ENCODE peak calls at places on chromosomes 11 and 22, in five cellular contexts. Z is H1, V is A549, O is GM12878, U is K562. K is an unnamed sample.

GRCh38 chr11:125874556-125875124 is 12.8 kb upstream of the HYLS1 start:
- DNase-seq in Z (peak), V (peak), U (peak), O (no peak), K (peak)

GRCh38 chr11:45333506-45333971 is 47.4 kb upstream of the SYT13 start:
- DNase-seq in O (no peak), Z (peak), V (peak), U (peak), K (peak)

GRCh38 chr11:534592-535518 is 521 bp downstream of the HRAS start:
- DNase-seq in Z (peak), O (no peak), V (no peak), U (no peak), K (no peak)

GRCh38 chr11:85815186-85815911 is 4.4 kb upstream of the SYTL2 start:
- DNase-seq in O (no peak), U (no peak), Z (no peak), V (no peak), K (no peak)

GRCh38 chr11:32231909-32232493 is 141.1 kb downstream of the RCN1 start:
- DNase-seq in Z (peak), U (peak), O (no peak), V (peak), K (peak)

GRCh38 chr22:47394504-47395440 is 632.3 kb downstream of the TBC1D22A start:
- DNase-seq in O (no peak), V (no peak), U (no peak), Z (no peak), K (no peak)

GRCh38 chr11:75836422-75836821 is 21.4 kb downstream of the UVRAG start:
- DNase-seq in O (no peak), Z (no peak), V (no peak), U (no peak), K (no peak)

GRCh38 chr11:86990520-86990919 is 35.3 kb upstream of the FZD4 start:
- DNase-seq in V (peak), Z (no peak), U (no peak), O (no peak), K (peak)

GRCh38 chr22:39290724-39291161 is 28.7 kb downstream of the RPL3 start:
- DNase-seq in O (no peak), V (peak), U (no peak), Z (no peak), K (peak)
- TF ChIP-seq KDM1A in O (no peak), V (no peak), U (no peak), Z (no peak), K (no peak)

DNA sequence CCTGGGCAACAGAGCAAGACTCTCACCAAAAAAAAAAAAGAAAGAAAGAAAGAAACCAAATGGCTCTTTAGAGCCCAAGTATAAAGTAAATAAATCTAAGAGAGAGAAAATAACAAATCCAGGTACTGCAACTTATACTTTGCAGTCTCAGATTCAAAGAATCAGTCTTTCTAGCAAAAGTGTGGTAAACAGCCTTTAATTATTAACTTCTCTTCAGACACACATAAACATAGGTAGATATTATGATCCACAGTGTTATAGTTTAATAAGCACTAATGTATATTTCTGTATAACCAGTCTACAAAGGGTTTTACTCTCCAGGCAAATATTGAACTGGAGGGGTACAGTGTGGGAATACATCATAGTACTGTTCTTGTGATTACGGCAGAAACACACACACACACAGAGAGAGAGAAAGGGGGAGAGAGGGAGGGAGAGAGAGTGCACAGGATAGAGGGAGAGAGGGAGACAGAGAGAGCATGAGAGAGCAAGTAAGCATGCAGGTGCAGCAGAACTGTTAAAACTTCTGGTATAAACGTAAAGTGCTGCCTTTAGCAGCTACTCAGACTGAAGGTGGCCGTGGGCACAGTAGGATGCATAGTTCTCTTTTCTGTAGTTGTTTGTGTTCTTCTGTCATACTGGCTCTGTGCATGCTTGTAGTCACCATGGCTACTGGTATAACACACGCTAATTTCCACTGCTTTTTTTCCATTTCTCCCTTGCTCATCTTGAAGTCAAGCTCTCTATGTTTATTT is 32.3 kb downstream of the MTMR2 start:
- DNase-seq in Z (no peak), O (no peak), U (no peak), V (no peak), K (no peak)
- TF ChIP-seq KDM1A in Z (no peak), O (no peak), U (no peak), V (no peak), K (no peak)

DNA sequence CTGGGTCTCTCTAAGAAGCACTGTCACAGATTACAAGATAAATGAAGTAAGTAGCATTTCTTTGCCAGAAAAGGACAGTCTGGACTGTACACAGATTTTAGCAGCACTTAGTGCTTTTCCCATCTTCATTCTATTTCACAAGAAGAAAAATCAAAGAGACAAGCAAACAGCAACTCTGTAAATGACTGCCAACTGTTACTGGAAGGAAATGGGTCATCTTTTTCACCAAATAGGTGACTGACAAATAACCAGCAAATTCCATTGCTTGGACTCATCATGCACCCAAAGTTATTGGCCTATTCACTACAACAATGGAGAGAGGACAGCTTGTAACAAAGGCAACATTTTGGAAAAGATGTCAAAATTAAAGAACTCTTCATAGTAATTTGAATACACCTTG is 28.9 kb upstream of the CARD18 start:
- DNase-seq in O (no peak), V (no peak), Z (no peak), U (no peak), K (no peak)
- TF ChIP-seq KDM1A in O (no peak), V (no peak), Z (no peak), U (no peak), K (no peak)

GRCh38 chr11:120012245-120012644 is 125.7 kb downstream of the TRIM29 start:
- DNase-seq in O (no peak), V (no peak), Z (no peak), U (no peak), K (no peak)
- TF ChIP-seq KDM1A in O (no peak), V (no peak), Z (no peak), U (no peak), K (no peak)

GRCh38 chr22:49201046-49201970 is 626.4 kb downstream of the BRD1 start:
- DNase-seq in O (no peak), U (no peak), V (no peak), Z (peak), K (no peak)
- TF ChIP-seq KDM1A in O (no peak), U (no peak), V (no peak), Z (no peak), K (no peak)

DNA sequence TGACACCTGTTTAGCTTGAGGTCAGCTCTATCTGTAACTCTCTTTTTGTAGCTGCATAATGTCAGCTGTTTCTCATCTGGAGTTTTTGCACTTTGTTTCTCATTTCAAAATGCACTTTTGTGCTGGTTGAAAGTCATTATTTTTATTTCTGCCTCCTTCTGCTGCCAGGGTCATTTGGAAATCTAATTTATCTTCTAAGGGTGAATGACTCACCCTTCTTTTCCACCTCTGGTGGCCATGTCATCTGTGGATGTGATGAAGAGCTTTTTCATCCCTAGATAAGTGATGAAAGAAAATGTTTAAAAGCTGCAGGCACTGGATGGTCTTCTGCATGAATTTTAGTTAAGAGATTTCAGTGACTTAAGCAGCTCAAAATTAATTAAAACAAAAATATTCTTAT is 93.7 kb downstream of the JRKL start:
- DNase-seq in U (no peak), O (no peak), V (no peak), Z (no peak), K (no peak)
- TF ChIP-seq KDM1A in U (no peak), O (no peak), V (no peak), Z (no peak), K (no peak)

GRCh38 chr11:91133361-91133760 is 910.5 kb upstream of the CHORDC1 start:
- DNase-seq in U (no peak), Z (no peak), O (no peak), V (no peak), K (no peak)
- TF ChIP-seq KDM1A in U (no peak), Z (no peak), O (no peak), V (no peak), K (no peak)